ENCODE peak calls at places on chromosomes 4 and X, in four cellular contexts. A is lower leg skin; H is activated CD8-positive, alpha-beta T cell treated with anti-CD3 and anti-CD28 coated beads for 36 hours; E is hypothalamus. O is an unnamed sample.

GRCh38 chr4:47031713-47032404 is 492 bp downstream of the GABRB1 start:
- DNase-seq in A (no peak), E (no peak), H (peak), O (no peak)

GRCh38 chrX:49053223-49054072 is 5.4 kb upstream of the CCDC120 start:
- DNase-seq in H (peak), A (no peak), E (no peak), O (peak)

GRCh38 chr4:145956288-145956890 is 17.8 kb upstream of the ZNF827 start:
- DNase-seq in H (peak), E (no peak), A (no peak), O (peak)

GRCh38 chrX:42485621-42486020 is 292.3 kb downstream of the PPP1R2C start:
- DNase-seq in A (no peak), H (no peak), E (no peak), O (no peak)

GRCh38 chr4:150379454-150379853 is 202.5 kb upstream of the MAB21L2 start:
- DNase-seq in E (no peak), A (no peak), H (no peak), O (no peak)

GRCh38 chrX:97850911-97851310 is 967.2 kb downstream of the RPA4 start:
- DNase-seq in A (no peak), E (no peak), H (no peak), O (no peak)

GRCh38 chrX:70485466-70485865 is 40.8 kb downstream of the DLG3 start:
- DNase-seq in E (no peak), H (no peak), A (no peak), O (no peak)

GRCh38 chrX:146907391-146908240 is 93.1 kb upstream of the CXorf51A start:
- DNase-seq in A (no peak), E (no peak), H (no peak), O (no peak)